ENCODE peak calls at places on chromosomes 11 and 22, in ten cellular contexts. One of them, this sample, is unnamed.

GRCh38 chr11:117097567-117098268 is 510 bp downstream of the SIK3 start:
- DNase-seq in body of pancreas: peak; percentile 54
- DNase-seq in head of caudate nucleus: peak; percentile 55
- DNase-seq in OCI-M1: peak; percentile 75
- DNase-seq in dermis blood vessel endothelial cell: peak; percentile 49
- DNase-seq in mammary epithelial cell: no peak
- DNase-seq in WTC11: peak; percentile 51
- DNase-seq in kidney tubule cell: peak; percentile 35
- DNase-seq in OCI-LY7: peak; percentile 66
- DNase-seq in colonic mucosa: peak; percentile 45
- DNase-seq in this sample: no peak

GRCh38 chr11:103842795-103843194 is 193.6 kb upstream of the DDI1 start:
- DNase-seq in body of pancreas: no peak
- DNase-seq in head of caudate nucleus: no peak
- DNase-seq in OCI-M1: no peak
- DNase-seq in dermis blood vessel endothelial cell: no peak
- DNase-seq in mammary epithelial cell: no peak
- DNase-seq in WTC11: no peak
- DNase-seq in kidney tubule cell: no peak
- DNase-seq in OCI-LY7: no peak
- DNase-seq in colonic mucosa: no peak
- DNase-seq in this sample: no peak

GRCh38 chr22:25741692-25742626 is at the start of gene MYO18B:
- DNase-seq in body of pancreas: no peak
- DNase-seq in head of caudate nucleus: no peak
- DNase-seq in OCI-M1: peak; percentile 98
- DNase-seq in dermis blood vessel endothelial cell: no peak
- DNase-seq in mammary epithelial cell: no peak
- DNase-seq in WTC11: no peak
- DNase-seq in kidney tubule cell: no peak
- DNase-seq in OCI-LY7: no peak
- DNase-seq in colonic mucosa: no peak
- DNase-seq in this sample: no peak

GRCh38 chr11:57457643-57458023 is 2.7 kb upstream of the RTN4RL2 start:
- DNase-seq in body of pancreas: no peak
- DNase-seq in head of caudate nucleus: no peak
- DNase-seq in OCI-M1: no peak
- DNase-seq in dermis blood vessel endothelial cell: no peak
- DNase-seq in mammary epithelial cell: no peak
- DNase-seq in WTC11: no peak
- DNase-seq in kidney tubule cell: no peak
- DNase-seq in OCI-LY7: no peak
- DNase-seq in colonic mucosa: no peak
- DNase-seq in this sample: no peak

GRCh38 chr11:83818349-83818748 is 532.2 kb upstream of the CCDC90B start:
- DNase-seq in body of pancreas: no peak
- DNase-seq in head of caudate nucleus: no peak
- DNase-seq in OCI-M1: no peak
- DNase-seq in dermis blood vessel endothelial cell: peak; percentile 2
- DNase-seq in mammary epithelial cell: peak; percentile 5
- DNase-seq in WTC11: no peak
- DNase-seq in kidney tubule cell: peak; percentile 62
- DNase-seq in OCI-LY7: no peak
- DNase-seq in colonic mucosa: no peak
- DNase-seq in this sample: no peak

GRCh38 chr11:65880844-65881421 is 1.3 kb downstream of the CTSW start:
- DNase-seq in body of pancreas: no peak
- DNase-seq in head of caudate nucleus: no peak
- DNase-seq in OCI-M1: no peak
- DNase-seq in dermis blood vessel endothelial cell: no peak
- DNase-seq in mammary epithelial cell: no peak
- DNase-seq in WTC11: no peak
- DNase-seq in kidney tubule cell: no peak
- DNase-seq in OCI-LY7: no peak
- DNase-seq in colonic mucosa: no peak
- DNase-seq in this sample: no peak

GRCh38 chr11:27052668-27053067 is 12.1 kb downstream of the BBOX1 start:
- DNase-seq in body of pancreas: no peak
- DNase-seq in head of caudate nucleus: no peak
- DNase-seq in OCI-M1: peak; percentile 84
- DNase-seq in dermis blood vessel endothelial cell: no peak
- DNase-seq in mammary epithelial cell: no peak
- DNase-seq in WTC11: no peak
- DNase-seq in kidney tubule cell: no peak
- DNase-seq in OCI-LY7: no peak
- DNase-seq in colonic mucosa: no peak
- DNase-seq in this sample: no peak

GRCh38 chr11:114166389-114166788 is 106.9 kb downstream of the ZBTB16 start:
- DNase-seq in body of pancreas: no peak
- DNase-seq in head of caudate nucleus: no peak
- DNase-seq in OCI-M1: no peak
- DNase-seq in dermis blood vessel endothelial cell: no peak
- DNase-seq in mammary epithelial cell: no peak
- DNase-seq in WTC11: no peak
- DNase-seq in kidney tubule cell: no peak
- DNase-seq in OCI-LY7: no peak
- DNase-seq in colonic mucosa: no peak
- DNase-seq in this sample: no peak

GRCh38 chr11:123303924-123304323 is 108.9 kb upstream of the CLMP start:
- DNase-seq in body of pancreas: no peak
- DNase-seq in head of caudate nucleus: no peak
- DNase-seq in OCI-M1: no peak
- DNase-seq in dermis blood vessel endothelial cell: no peak
- DNase-seq in mammary epithelial cell: no peak
- DNase-seq in WTC11: no peak
- DNase-seq in kidney tubule cell: no peak
- DNase-seq in OCI-LY7: peak; percentile 55
- DNase-seq in colonic mucosa: no peak
- DNase-seq in this sample: no peak

GRCh38 chr11:90476442-90477007 is 253.7 kb upstream of the CHORDC1 start:
- DNase-seq in body of pancreas: peak; percentile 51
- DNase-seq in head of caudate nucleus: peak; percentile 10
- DNase-seq in OCI-M1: peak; percentile 83
- DNase-seq in dermis blood vessel endothelial cell: peak; percentile 63
- DNase-seq in mammary epithelial cell: peak; percentile 68
- DNase-seq in WTC11: peak; percentile 50
- DNase-seq in kidney tubule cell: peak; percentile 72
- DNase-seq in OCI-LY7: peak; percentile 13
- DNase-seq in colonic mucosa: no peak
- DNase-seq in this sample: peak; percentile 39

GRCh38 chr11:102144357-102145342 is 34.4 kb downstream of the YAP1 start:
- DNase-seq in body of pancreas: no peak
- DNase-seq in head of caudate nucleus: no peak
- DNase-seq in OCI-M1: peak; percentile 36
- DNase-seq in dermis blood vessel endothelial cell: peak; percentile 34
- DNase-seq in mammary epithelial cell: no peak
- DNase-seq in WTC11: no peak
- DNase-seq in kidney tubule cell: no peak
- DNase-seq in OCI-LY7: no peak
- DNase-seq in colonic mucosa: peak; percentile 58
- DNase-seq in this sample: peak; percentile 20

GRCh38 chr11:38927993-38928392 is 2330.0 kb upstream of the RAG2 start:
- DNase-seq in body of pancreas: no peak
- DNase-seq in head of caudate nucleus: no peak
- DNase-seq in OCI-M1: no peak
- DNase-seq in dermis blood vessel endothelial cell: no peak
- DNase-seq in mammary epithelial cell: peak; percentile 58
- DNase-seq in WTC11: no peak
- DNase-seq in kidney tubule cell: no peak
- DNase-seq in OCI-LY7: no peak
- DNase-seq in colonic mucosa: no peak
- DNase-seq in this sample: no peak

GRCh38 chr11:8342821-8343681 is 79.4 kb upstream of the LMO1 start:
- DNase-seq in body of pancreas: no peak
- DNase-seq in head of caudate nucleus: no peak
- DNase-seq in OCI-M1: no peak
- DNase-seq in dermis blood vessel endothelial cell: no peak
- DNase-seq in mammary epithelial cell: peak; percentile 70
- DNase-seq in WTC11: no peak
- DNase-seq in kidney tubule cell: peak; percentile 83
- DNase-seq in OCI-LY7: no peak
- DNase-seq in colonic mucosa: no peak
- DNase-seq in this sample: no peak

GRCh38 chr11:46119352-46120216 is 1.7 kb downstream of the PHF21A start:
- DNase-seq in body of pancreas: peak; percentile 50
- DNase-seq in head of caudate nucleus: peak; percentile 41
- DNase-seq in OCI-M1: peak; percentile 85
- DNase-seq in dermis blood vessel endothelial cell: peak; percentile 71
- DNase-seq in mammary epithelial cell: peak; percentile 65
- DNase-seq in WTC11: no peak
- DNase-seq in kidney tubule cell: peak; percentile 59
- DNase-seq in OCI-LY7: peak; percentile 74
- DNase-seq in colonic mucosa: peak; percentile 60
- DNase-seq in this sample: peak; percentile 72

GRCh38 chr11:63845911-63846310 is 7.0 kb downstream of the MARK2 start:
- DNase-seq in body of pancreas: no peak
- DNase-seq in head of caudate nucleus: no peak
- DNase-seq in OCI-M1: no peak
- DNase-seq in dermis blood vessel endothelial cell: no peak
- DNase-seq in mammary epithelial cell: no peak
- DNase-seq in WTC11: no peak
- DNase-seq in kidney tubule cell: no peak
- DNase-seq in OCI-LY7: no peak
- DNase-seq in colonic mucosa: no peak
- DNase-seq in this sample: no peak

GRCh38 chr22:36373258-36373579 is 14.5 kb downstream of the MYH9 start:
- DNase-seq in body of pancreas: no peak
- DNase-seq in head of caudate nucleus: no peak
- DNase-seq in OCI-M1: peak; percentile 28
- DNase-seq in dermis blood vessel endothelial cell: peak; percentile 51
- DNase-seq in mammary epithelial cell: no peak
- DNase-seq in WTC11: no peak
- DNase-seq in kidney tubule cell: no peak
- DNase-seq in OCI-LY7: no peak
- DNase-seq in colonic mucosa: no peak
- DNase-seq in this sample: no peak

GRCh38 chr22:46303347-46303965 is 6.8 kb downstream of the GTSE1 start:
- DNase-seq in body of pancreas: no peak
- DNase-seq in head of caudate nucleus: no peak
- DNase-seq in OCI-M1: no peak
- DNase-seq in dermis blood vessel endothelial cell: peak; percentile 37
- DNase-seq in mammary epithelial cell: peak; percentile 8
- DNase-seq in WTC11: no peak
- DNase-seq in kidney tubule cell: peak; percentile 36
- DNase-seq in OCI-LY7: no peak
- DNase-seq in colonic mucosa: no peak
- DNase-seq in this sample: no peak

GRCh38 chr11:1852885-1853284 is at the start of gene LSP1:
- DNase-seq in body of pancreas: no peak
- DNase-seq in head of caudate nucleus: no peak
- DNase-seq in OCI-M1: no peak
- DNase-seq in dermis blood vessel endothelial cell: no peak
- DNase-seq in mammary epithelial cell: no peak
- DNase-seq in WTC11: no peak
- DNase-seq in kidney tubule cell: no peak
- DNase-seq in OCI-LY7: peak; percentile 96
- DNase-seq in colonic mucosa: no peak
- DNase-seq in this sample: no peak

GRCh38 chr11:112786886-112787530 is 174.2 kb upstream of the NCAM1 start:
- DNase-seq in body of pancreas: no peak
- DNase-seq in head of caudate nucleus: no peak
- DNase-seq in OCI-M1: no peak
- DNase-seq in dermis blood vessel endothelial cell: no peak
- DNase-seq in mammary epithelial cell: no peak
- DNase-seq in WTC11: no peak
- DNase-seq in kidney tubule cell: no peak
- DNase-seq in OCI-LY7: no peak
- DNase-seq in colonic mucosa: no peak
- DNase-seq in this sample: no peak

GRCh38 chr11:122440783-122441701 is 214.5 kb upstream of the UBASH3B start:
- DNase-seq in body of pancreas: peak; percentile 20
- DNase-seq in head of caudate nucleus: peak; percentile 57
- DNase-seq in OCI-M1: peak; percentile 19
- DNase-seq in dermis blood vessel endothelial cell: peak; percentile 17
- DNase-seq in mammary epithelial cell: no peak
- DNase-seq in WTC11: peak; percentile 58
- DNase-seq in kidney tubule cell: no peak
- DNase-seq in OCI-LY7: no peak
- DNase-seq in colonic mucosa: peak; percentile 21
- DNase-seq in this sample: no peak

GRCh38 chr11:70104961-70105360 is 26.8 kb downstream of the ANO1 start:
- DNase-seq in body of pancreas: no peak
- DNase-seq in head of caudate nucleus: no peak
- DNase-seq in OCI-M1: no peak
- DNase-seq in dermis blood vessel endothelial cell: no peak
- DNase-seq in mammary epithelial cell: no peak
- DNase-seq in WTC11: no peak
- DNase-seq in kidney tubule cell: no peak
- DNase-seq in OCI-LY7: no peak
- DNase-seq in colonic mucosa: no peak
- DNase-seq in this sample: no peak

GRCh38 chr11:60950933-60951610 is 904 bp downstream of the SLC15A3 start:
- DNase-seq in body of pancreas: no peak
- DNase-seq in head of caudate nucleus: no peak
- DNase-seq in OCI-M1: no peak
- DNase-seq in dermis blood vessel endothelial cell: peak; percentile 33
- DNase-seq in mammary epithelial cell: no peak
- DNase-seq in WTC11: peak; percentile 51
- DNase-seq in kidney tubule cell: no peak
- DNase-seq in OCI-LY7: no peak
- DNase-seq in colonic mucosa: no peak
- DNase-seq in this sample: no peak

GRCh38 chr11:127965947-127966668 is 621.2 kb downstream of the ETS1 start:
- DNase-seq in body of pancreas: no peak
- DNase-seq in head of caudate nucleus: no peak
- DNase-seq in OCI-M1: peak; percentile 69
- DNase-seq in dermis blood vessel endothelial cell: no peak
- DNase-seq in mammary epithelial cell: no peak
- DNase-seq in WTC11: no peak
- DNase-seq in kidney tubule cell: no peak
- DNase-seq in OCI-LY7: no peak
- DNase-seq in colonic mucosa: no peak
- DNase-seq in this sample: no peak